ENCODE peak calls at places on chromosomes 2 and 18, in four cellular contexts. P, F, M and C are unnamed samples.

GRCh38 chr18:49645836-49646235 is 84.0 kb downstream of the LIPG start:
- DNase-seq in F (no peak), P (no peak), M (peak), C (peak)

GRCh38 chr2:137467246-137467862 is 496.9 kb upstream of the HNMT start:
- DNase-seq in M (no peak), F (peak), P (peak), C (peak)

GRCh38 chr18:62128157-62128556 is 58.7 kb downstream of the PIGN start:
- DNase-seq in M (no peak), P (no peak), F (no peak), C (peak)

GRCh38 chr18:48922801-48923730 is 27.7 kb downstream of the SMAD7 start:
- DNase-seq in F (no peak), P (no peak), M (peak), C (peak)

GRCh38 chr2:70043252-70043875 is 43.9 kb upstream of the PCBP1 start:
- DNase-seq in M (no peak), P (peak), F (peak), C (no peak)

GRCh38 chr2:236265675-236266074 is 1.5 kb upstream of the ASB18 start:
- DNase-seq in M (peak), F (no peak), P (no peak), C (no peak)

GRCh38 chr2:127575185-127575765 is 39.8 kb downstream of the MYO7B start:
- DNase-seq in M (no peak), P (no peak), F (no peak), C (no peak)

GRCh38 chr18:49059028-49059670 is 108.4 kb upstream of the SMAD7 start:
- DNase-seq in P (no peak), F (no peak), M (no peak), C (no peak)

GRCh38 chr2:143259368-143259958 is 130.2 kb downstream of the ARHGAP15 start:
- DNase-seq in F (peak), P (peak), M (peak), C (peak)

GRCh38 chr2:81007104-81007503 is 702.6 kb upstream of the LRRTM1 start:
- DNase-seq in P (no peak), F (no peak), M (no peak), C (no peak)

GRCh38 chr18:12336887-12337286 is 28.8 kb downstream of the TUBB6 start:
- DNase-seq in F (peak), M (no peak), P (no peak), C (peak)

GRCh38 chr18:62829936-62830335 is 114.6 kb downstream of the PHLPP1 start:
- DNase-seq in M (no peak), P (no peak), F (no peak), C (no peak)

GRCh38 chr18:217532-218334 is 50.1 kb downstream of the THOC1 start:
- DNase-seq in M (no peak), P (no peak), F (no peak), C (no peak)

GRCh38 chr2:157747695-157748370 is 119.2 kb upstream of the ACVR1C start:
- DNase-seq in F (no peak), M (peak), P (no peak), C (peak)

GRCh38 chr2:15665067-15665942 is 73.6 kb downstream of the DDX1 start:
- DNase-seq in P (no peak), M (no peak), F (peak), C (no peak)

DNA sequence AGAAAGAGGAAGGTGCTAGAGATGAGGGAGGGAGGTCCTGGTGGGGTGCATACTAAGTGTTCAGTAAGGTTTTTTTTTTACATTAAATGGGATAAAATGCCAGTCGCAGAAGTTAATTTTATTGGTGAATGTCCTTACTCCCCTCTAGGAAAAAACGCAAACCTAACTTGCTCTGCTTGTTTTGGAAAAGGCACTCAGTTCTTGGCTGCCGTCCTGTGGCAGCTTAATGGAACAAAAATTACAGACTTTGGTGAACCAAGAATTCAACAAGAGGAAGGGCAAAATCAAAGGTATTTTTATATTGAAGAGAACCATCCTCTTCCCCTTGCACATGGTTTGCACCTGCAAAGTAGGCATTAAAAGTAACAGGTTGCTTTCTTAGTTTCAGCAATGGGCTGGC is 12.7 kb upstream of the IL18R1 start:
- DNase-seq in M (no peak), F (no peak), P (no peak), C (peak)
- TF ChIP-seq CTCF in M (no peak), F (no peak), P (no peak), C (peak)

DNA sequence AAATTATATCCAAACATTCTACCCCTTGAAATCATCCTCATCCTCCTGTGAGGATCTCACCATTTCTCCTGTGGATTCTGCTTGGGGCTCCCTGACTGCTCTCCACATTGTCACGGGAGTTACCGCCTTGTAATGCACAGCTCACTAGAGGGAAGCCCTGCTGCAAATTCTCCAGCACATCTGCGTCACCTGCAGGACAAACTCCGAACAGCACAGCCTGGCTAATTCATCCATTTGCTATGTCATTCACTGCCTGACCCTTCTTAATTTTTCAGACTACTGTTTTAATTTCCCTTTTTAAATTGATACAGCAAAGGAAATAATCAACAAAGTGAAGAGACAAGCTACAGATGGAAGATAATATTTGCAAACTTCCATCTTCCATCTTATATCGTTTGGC is 627.4 kb downstream of the FBXO15 start:
- DNase-seq in F (no peak), M (no peak), P (no peak), C (no peak)
- TF ChIP-seq CTCF in F (no peak), M (no peak), P (no peak), C (no peak)

DNA sequence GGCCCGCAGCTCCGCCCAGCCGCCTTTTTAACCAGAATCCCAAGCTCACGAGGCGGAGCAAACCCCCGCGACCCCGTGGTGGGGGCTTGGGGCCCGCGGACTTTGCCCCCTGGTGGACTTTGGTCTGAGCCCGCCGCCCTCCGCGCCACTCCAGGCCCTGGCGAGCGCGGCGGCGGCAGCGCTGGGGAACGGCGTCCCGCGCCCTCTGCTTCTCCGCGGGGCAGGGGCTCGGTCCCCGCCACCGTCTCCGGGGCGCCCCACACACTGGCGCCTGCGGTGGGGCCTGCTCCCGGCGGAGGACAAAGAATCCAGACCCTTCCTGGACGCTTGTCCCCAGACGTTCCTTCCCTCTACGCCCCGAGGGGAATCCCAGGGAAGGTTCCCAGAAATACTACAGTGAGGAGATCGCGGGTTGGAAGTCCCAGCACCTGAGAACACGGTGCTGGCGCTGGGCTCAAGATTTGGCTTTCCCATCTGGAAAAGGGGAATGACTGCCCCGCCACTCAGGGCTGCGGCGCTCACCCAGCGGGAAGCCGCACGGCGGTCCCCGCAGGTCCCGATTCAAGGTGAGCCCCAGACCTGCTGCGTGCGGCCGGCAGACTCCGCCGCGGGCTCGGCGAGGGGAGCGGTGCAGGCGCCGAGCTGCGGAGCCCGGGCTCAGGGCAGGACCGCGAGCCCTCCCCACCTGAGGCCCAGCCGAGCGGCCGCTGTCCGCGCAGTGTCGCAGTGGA is at the start of gene HAAO:
- DNase-seq in M (peak), F (peak), P (no peak), C (no peak)
- TF ChIP-seq CTCF in M (no peak), F (no peak), P (no peak), C (no peak)

GRCh38 chr18:32470713-32471633 is at the start of gene GAREM1:
- DNase-seq in M (peak), P (peak), F (peak), C (peak)
- TF ChIP-seq CTCF in M (peak), P (peak), F (no peak), C (peak)

GRCh38 chr2:57720728-57721627 is 325.6 kb upstream of the VRK2 start:
- DNase-seq in M (no peak), P (peak), F (peak), C (peak)
- TF ChIP-seq CTCF in M (peak), P (peak), F (peak), C (peak)

DNA sequence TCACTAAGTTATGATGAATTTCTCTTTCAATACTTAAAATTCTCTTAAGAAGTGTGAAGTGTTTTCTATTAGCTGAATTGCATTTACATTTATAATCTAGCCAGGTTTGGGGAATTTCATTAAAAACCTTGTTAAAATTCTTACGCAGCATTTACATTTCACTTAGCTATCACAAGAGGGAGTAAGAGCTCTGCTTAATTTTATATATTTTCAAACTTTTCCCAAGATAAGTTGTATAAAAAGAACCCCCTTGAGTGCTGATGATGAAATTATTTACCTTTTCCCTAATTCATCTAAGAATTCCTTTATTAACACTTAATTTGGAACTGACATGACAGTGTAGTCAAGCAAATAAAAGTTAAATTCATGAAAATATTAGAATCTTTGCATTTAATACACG is 54.2 kb upstream of the ZSWIM2 start:
- DNase-seq in P (no peak), F (no peak), M (no peak), C (no peak)
- TF ChIP-seq CTCF in P (no peak), F (peak), M (peak), C (peak)

DNA sequence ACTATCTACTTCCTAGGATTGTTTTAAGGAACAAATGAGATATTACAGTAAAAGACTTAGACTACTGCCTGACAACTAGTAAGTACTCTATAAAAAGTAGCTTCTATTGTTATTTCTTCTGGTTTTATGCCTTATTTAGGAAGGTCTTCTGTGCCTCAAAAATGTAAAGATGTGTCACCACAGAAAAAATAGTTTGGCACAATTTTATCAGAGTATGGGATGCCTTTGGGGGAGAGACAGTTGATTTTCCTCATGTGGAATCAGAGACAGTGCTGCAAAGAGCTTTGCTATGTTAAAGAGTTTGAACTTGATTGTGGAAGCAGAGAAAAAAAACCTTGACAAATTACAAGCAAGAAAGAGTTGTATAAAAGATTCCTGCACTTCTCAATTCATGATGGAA is 98.4 kb downstream of the EHBP1 start:
- DNase-seq in F (no peak), M (no peak), P (no peak), C (no peak)
- TF ChIP-seq CTCF in F (no peak), M (no peak), P (no peak), C (no peak)

GRCh38 chr18:20966795-20967194 is 144.8 kb downstream of the ROCK1 start:
- DNase-seq in M (no peak), P (no peak), F (no peak), C (peak)

DNA sequence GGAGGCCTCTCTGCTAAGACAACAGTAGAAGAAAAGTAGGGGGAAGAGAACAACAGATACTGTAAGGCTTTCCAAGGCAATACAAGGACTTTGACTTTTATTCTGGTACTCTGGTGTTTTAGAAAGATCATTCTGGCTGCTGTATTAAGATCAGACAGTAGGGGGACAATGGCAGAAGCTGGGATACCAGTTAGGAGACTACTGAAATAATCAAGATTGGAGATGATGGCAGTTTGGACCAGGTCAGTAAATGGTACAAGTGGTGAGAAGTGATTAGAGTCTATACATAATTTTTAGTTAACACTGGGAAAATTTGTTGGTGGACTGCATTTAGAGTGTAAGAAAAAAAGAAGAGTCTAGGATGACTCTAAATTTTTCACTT is 139.7 kb downstream of the ROCK1 start:
- DNase-seq in M (no peak), F (no peak), P (no peak), C (peak)
- TF ChIP-seq CTCF in M (peak), F (peak), P (peak), C (peak)